ENCODE peak calls at places on chromosomes 12 and 14, in eight cellular contexts. G is HCT116, I is endothelial cell of umbilical vein, S is hepatocyte, P is PC-3, A is PC-9, T is neural progenitor cell, W is astrocyte. C is an unnamed sample.
A peak's percentile ranks its signal among the peaks of the same experiment; 100 is the strongest.

GRCh38 chr12:113854385-113855136 is 111.6 kb downstream of the RBM19 start:
- DNase-seq in G (no peak), I (no peak), S (no peak), P (no peak), A (no peak), T (no peak), W (no peak), C (no peak)

GRCh38 chr14:32020882-32021281 is 56.2 kb upstream of the ARHGAP5 start:
- DNase-seq in G (no peak), I (no peak), S (no peak), P (no peak), A (no peak), T (no peak), W (no peak), C (no peak)

GRCh38 chr14:91075553-91075952 is 15.1 kb upstream of the RPS6KA5 start:
- DNase-seq in G (no peak), I (no peak), S (no peak), P (no peak), A (no peak), T (no peak), W (no peak), C (no peak)

GRCh38 chr12:1518763-1519516 is 75.4 kb downstream of the FBXL14 start:
- DNase-seq in G (peak; percentile 32), I (peak; percentile 41), S (peak; percentile 40), P (peak; percentile 87), A (peak; percentile 84), T (no peak), W (peak; percentile 91), C (no peak)

GRCh38 chr12:29216797-29217583 is 67.9 kb downstream of the FAR2 start:
- DNase-seq in G (no peak), I (peak; percentile 25), S (no peak), P (no peak), A (no peak), T (no peak), W (peak; percentile 15), C (no peak)

GRCh38 chr14:91893659-91894058 is 26.3 kb upstream of the TC2N start:
- DNase-seq in G (no peak), I (no peak), S (no peak), P (no peak), A (no peak), T (no peak), W (no peak), C (no peak)

GRCh38 chr14:68466491-68466977 is 326.3 kb downstream of the ZFP36L1 start:
- DNase-seq in G (peak; percentile 78), I (peak; percentile 61), S (peak; percentile 57), P (peak; percentile 96), A (peak; percentile 65), T (no peak), W (peak; percentile 99), C (no peak)

GRCh38 chr12:96237465-96238077 is 43.4 kb downstream of the ELK3 start:
- DNase-seq in G (no peak), I (peak; percentile 96), S (no peak), P (peak; percentile 93), A (peak; percentile 33), T (no peak), W (peak; percentile 99), C (no peak)

GRCh38 chr14:24079521-24080141 is 8.3 kb downstream of the CPNE6 start:
- DNase-seq in G (no peak), I (no peak), S (no peak), P (no peak), A (no peak), T (peak; percentile 90), W (no peak), C (no peak)

GRCh38 chr14:37179896-37180502 is 7.6 kb upstream of the SLC25A21 start:
- DNase-seq in G (no peak), I (no peak), S (no peak), P (peak; percentile 91), A (no peak), T (no peak), W (peak; percentile 6), C (no peak)

GRCh38 chr14:31927348-31927826 is 149.7 kb upstream of the ARHGAP5 start:
- DNase-seq in G (no peak), I (peak; percentile 92), S (peak; percentile 68), P (peak; percentile 72), A (peak; percentile 20), T (peak; percentile 58), W (peak; percentile 94), C (no peak)

GRCh38 chr14:24297190-24297964 is 2.2 kb downstream of the DHRS1 start:
- DNase-seq in G (no peak), I (peak; percentile 40), S (peak; percentile 58), P (peak; percentile 76), A (no peak), T (peak; percentile 59), W (no peak), C (no peak)

GRCh38 chr14:105187935-105188524 is 6.9 kb upstream of the NUDT14 start:
- DNase-seq in G (no peak), I (no peak), S (no peak), P (peak; percentile 65), A (no peak), T (no peak), W (no peak), C (no peak)

GRCh38 chr12:45644521-45644920 is 85.0 kb upstream of the ARID2 start:
- DNase-seq in G (no peak), I (peak; percentile 26), S (no peak), P (peak; percentile 38), A (no peak), T (no peak), W (no peak), C (peak; percentile 37)

DNA sequence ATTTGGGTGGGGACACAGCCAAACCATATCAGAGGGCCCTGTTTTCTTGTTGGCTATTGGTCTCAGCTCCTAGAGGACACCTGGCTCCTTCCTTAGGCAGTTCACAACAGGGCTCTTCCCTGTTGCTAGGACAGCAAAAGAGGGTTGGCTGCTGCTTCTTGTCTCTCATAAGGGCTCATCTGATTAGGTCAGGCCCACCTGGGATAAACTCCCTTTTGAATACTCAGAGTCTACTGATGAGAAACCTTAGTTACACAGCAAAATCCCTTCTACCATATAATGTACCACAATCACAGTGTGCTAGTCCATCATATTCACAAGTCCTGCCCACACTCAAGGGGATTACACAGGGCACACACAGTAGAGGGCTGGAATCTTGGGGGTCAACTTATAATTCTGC is 49.7 kb downstream of the PPM1H start:
- DNase-seq in G (no peak), I (no peak), S (no peak), P (no peak), A (no peak), T (no peak), W (no peak), C (no peak)
- H3K79me2 ChIP-seq in G (no peaks in the 10 kb centered on the region), I (no peaks in the 10 kb centered on the region), S (peaks cover 41% of the 10 kb centered on the region), P (no peaks in the 10 kb centered on the region), A (peaks cover 13% of the 10 kb centered on the region), T (no peaks in the 10 kb centered on the region), W (no peaks in the 10 kb centered on the region), C (no peaks in the 10 kb centered on the region)

GRCh38 chr12:3075315-3075714 is 1.9 kb upstream of the TSPAN9 start:
- DNase-seq in G (no peak), I (no peak), S (no peak), P (no peak), A (no peak), T (no peak), W (no peak), C (no peak)

GRCh38 chr12:3076730-3077571 is at the start of gene TSPAN9:
- DNase-seq in G (no peak), I (peak; percentile 71), S (peak; percentile 89), P (peak; percentile 52), A (peak; percentile 84), T (peak; percentile 92), W (peak; percentile 34), C (peak; percentile 45)

GRCh38 chr12:3071107-3071506 is 6.1 kb upstream of the TSPAN9 start:
- DNase-seq in G (no peak), I (no peak), S (peak; percentile 69), P (no peak), A (no peak), T (no peak), W (peak; percentile 20), C (no peak)

GRCh38 chr12:3071710-3072109 is 5.5 kb upstream of the TSPAN9 start:
- DNase-seq in G (no peak), I (no peak), S (no peak), P (no peak), A (no peak), T (no peak), W (no peak), C (no peak)

DNA sequence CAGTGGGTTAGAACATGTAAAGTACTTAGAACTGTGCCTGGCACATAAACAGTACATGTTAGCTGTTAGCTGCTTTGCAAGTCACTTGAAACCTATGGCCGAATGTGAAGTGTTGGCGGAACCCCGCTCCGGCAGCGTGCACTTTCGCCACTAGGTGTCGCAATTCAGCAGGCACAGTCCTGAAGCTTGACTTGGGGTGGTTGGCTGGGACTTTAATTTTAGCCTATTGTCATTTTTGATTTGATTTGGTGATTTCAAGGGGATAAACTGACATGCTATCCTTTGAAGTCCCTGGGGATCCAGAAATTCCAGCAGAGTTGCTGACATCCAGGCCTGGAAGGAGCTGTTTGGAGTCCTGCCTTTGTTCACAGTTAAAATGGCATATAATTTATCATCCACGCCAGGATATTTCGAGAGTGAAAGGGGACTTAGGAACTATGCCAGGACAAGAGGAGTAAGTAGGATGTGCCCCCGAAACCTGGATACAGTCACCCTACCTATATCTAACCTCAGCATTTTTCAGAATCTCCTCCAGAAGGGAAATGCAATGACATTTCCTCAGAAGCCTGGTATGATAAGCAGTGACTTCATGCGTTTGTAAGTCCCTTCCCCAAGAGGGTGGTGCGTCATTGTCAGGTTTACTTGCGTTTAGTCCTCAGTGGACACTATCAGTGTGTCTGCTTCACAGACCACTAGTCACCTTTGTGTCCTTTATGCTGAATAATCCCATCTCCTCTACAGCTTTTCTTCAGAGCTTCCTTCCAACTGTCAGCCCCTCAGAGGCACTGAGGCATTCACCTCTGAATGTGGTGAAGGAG is 3.5 kb upstream of the TSPAN9 start:
- DNase-seq in G (peak; percentile 72), I (peak; percentile 90), S (peak; percentile 87), P (peak; percentile 87), A (peak; percentile 88), T (peak; percentile 84), W (peak; percentile 79), C (peak; percentile 83)
- TF ChIP-seq CTCF in G (peak; percentile 99), I (peak; percentile 94), S (peak; percentile 98), P (peak; percentile 96), A (peak; percentile 99), T (peak; percentile 99), W (peak; percentile 100), C (peak; percentile 99)

GRCh38 chr12:47900480-47901129 is 4.2 kb downstream of the VDR start:
- DNase-seq in G (peak; percentile 29), I (no peak), S (peak; percentile 71), P (peak; percentile 74), A (peak; percentile 75), T (no peak), W (no peak), C (peak; percentile 66)
- H3K4me3 ChIP-seq in G (no peak overlapping the region), I (no peak overlapping the region), S (no peak overlapping the region), P (no peak overlapping the region), A (no peak overlapping the region), T (no peak overlapping the region), W (no peak overlapping the region), C (no peak overlapping the region)

GRCh38 chr12:133120385-133121191 is 9.5 kb downstream of the ZNF891 start:
- DNase-seq in G (no peak), I (no peak), S (no peak), P (no peak), A (no peak), T (no peak), W (no peak), C (no peak)

GRCh38 chr12:133129368-133130037 is 571 bp downstream of the ZNF891 start:
- DNase-seq in G (no peak), I (no peak), S (no peak), P (peak; percentile 35), A (no peak), T (no peak), W (peak; percentile 44), C (no peak)

GRCh38 chr12:133130038-133130807 is at the start of the genes ZNF10 and ZNF891:
- DNase-seq in G (no peak), I (peak; percentile 99), S (peak; percentile 98), P (peak; percentile 91), A (peak; percentile 96), T (peak; percentile 97), W (peak; percentile 93), C (peak; percentile 79)

GRCh38 chr12:133124674-133125073 is 5.4 kb downstream of the ZNF891 start:
- DNase-seq in G (no peak), I (no peak), S (no peak), P (no peak), A (no peak), T (no peak), W (no peak), C (no peak)
- H3K79me2 ChIP-seq in G (no peaks in the 10 kb centered on the region), I (no peaks in the 10 kb centered on the region), S (peaks cover 30% of the 10 kb centered on the region), P (no peaks in the 10 kb centered on the region), A (no peaks in the 10 kb centered on the region), T (peaks cover 74% of the 10 kb centered on the region), W (peaks cover 7% of the 10 kb centered on the region), C (no peaks in the 10 kb centered on the region)